ENCODE peak calls at places on chromosome 5, in six cellular contexts. One of them, this sample, is unnamed.
A peak's percentile ranks its signal among the peaks of the same experiment; 100 is the strongest.

GRCh38 chr5:35198096-35198495 is 32.2 kb downstream of the PRLR start:
- DNase-seq in SK-N-DZ: no peak
- DNase-seq in iris pigment epithelial cell: peak; percentile 58
- DNase-seq in GM04504: peak; percentile 35
- DNase-seq in central memory CD4-positive, alpha-beta T cell: no peak
- DNase-seq in heart right ventricle: no peak
- DNase-seq in this sample: peak; percentile 41

GRCh38 chr5:3010301-3010952 is 258.9 kb upstream of the IRX2 start:
- DNase-seq in SK-N-DZ: no peak
- DNase-seq in iris pigment epithelial cell: no peak
- DNase-seq in GM04504: no peak
- DNase-seq in heart right ventricle: no peak
- DNase-seq in central memory CD4-positive, alpha-beta T cell: no peak
- DNase-seq in this sample: no peak

GRCh38 chr5:29896651-29897050 is 1296.8 kb upstream of the CDH6 start:
- DNase-seq in central memory CD4-positive, alpha-beta T cell: no peak
- DNase-seq in iris pigment epithelial cell: no peak
- DNase-seq in SK-N-DZ: no peak
- DNase-seq in GM04504: no peak
- DNase-seq in heart right ventricle: no peak
- DNase-seq in this sample: no peak

GRCh38 chr5:128613111-128613510 is 75.1 kb upstream of the FBN2 start:
- DNase-seq in central memory CD4-positive, alpha-beta T cell: no peak
- DNase-seq in iris pigment epithelial cell: no peak
- DNase-seq in GM04504: no peak
- DNase-seq in SK-N-DZ: no peak
- DNase-seq in heart right ventricle: no peak
- DNase-seq in this sample: no peak

GRCh38 chr5:177403194-177403825 is 2.8 kb upstream of the PFN3 start:
- DNase-seq in GM04504: no peak
- DNase-seq in central memory CD4-positive, alpha-beta T cell: peak; percentile 60
- DNase-seq in iris pigment epithelial cell: peak; percentile 35
- DNase-seq in heart right ventricle: no peak
- DNase-seq in SK-N-DZ: peak; percentile 48
- DNase-seq in this sample: no peak

GRCh38 chr5:56481147-56481997 is 248.2 kb upstream of the ANKRD55 start:
- DNase-seq in SK-N-DZ: no peak
- DNase-seq in GM04504: no peak
- DNase-seq in iris pigment epithelial cell: peak; percentile 27
- DNase-seq in central memory CD4-positive, alpha-beta T cell: peak; percentile 43
- DNase-seq in heart right ventricle: peak; percentile 80
- DNase-seq in this sample: no peak

GRCh38 chr5:160837211-160837610 is 14.8 kb downstream of the ATP10B start:
- DNase-seq in SK-N-DZ: no peak
- DNase-seq in GM04504: no peak
- DNase-seq in heart right ventricle: no peak
- DNase-seq in iris pigment epithelial cell: no peak
- DNase-seq in central memory CD4-positive, alpha-beta T cell: no peak
- DNase-seq in this sample: no peak

GRCh38 chr5:135827965-135828792 is 6.3 kb upstream of the SLC25A48 start:
- DNase-seq in central memory CD4-positive, alpha-beta T cell: no peak
- DNase-seq in SK-N-DZ: no peak
- DNase-seq in heart right ventricle: no peak
- DNase-seq in GM04504: no peak
- DNase-seq in iris pigment epithelial cell: no peak
- DNase-seq in this sample: no peak

GRCh38 chr5:170403675-170404074 is 14.5 kb upstream of the KCNMB1 start:
- DNase-seq in central memory CD4-positive, alpha-beta T cell: no peak
- DNase-seq in heart right ventricle: no peak
- DNase-seq in GM04504: no peak
- DNase-seq in iris pigment epithelial cell: no peak
- DNase-seq in SK-N-DZ: no peak
- DNase-seq in this sample: no peak

GRCh38 chr5:154190652-154191304 is at the start of gene GALNT10:
- DNase-seq in SK-N-DZ: peak; percentile 37
- DNase-seq in heart right ventricle: peak; percentile 55
- DNase-seq in central memory CD4-positive, alpha-beta T cell: peak; percentile 74
- DNase-seq in GM04504: no peak
- DNase-seq in iris pigment epithelial cell: peak; percentile 71
- DNase-seq in this sample: no peak

GRCh38 chr5:149651686-149652085 is 70.4 kb downstream of the ARHGEF37 start:
- DNase-seq in GM04504: no peak
- DNase-seq in iris pigment epithelial cell: no peak
- DNase-seq in central memory CD4-positive, alpha-beta T cell: no peak
- DNase-seq in heart right ventricle: no peak
- DNase-seq in SK-N-DZ: peak; percentile 36
- DNase-seq in this sample: no peak

GRCh38 chr5:146825033-146825432 is 53.5 kb downstream of the PPP2R2B start:
- DNase-seq in GM04504: peak; percentile 3
- DNase-seq in SK-N-DZ: peak; percentile 61
- DNase-seq in heart right ventricle: peak; percentile 21
- DNase-seq in iris pigment epithelial cell: peak; percentile 51
- DNase-seq in central memory CD4-positive, alpha-beta T cell: no peak
- DNase-seq in this sample: no peak

GRCh38 chr5:58961631-58962280 is 378.9 kb downstream of the RAB3C start:
- DNase-seq in GM04504: no peak
- DNase-seq in central memory CD4-positive, alpha-beta T cell: no peak
- DNase-seq in SK-N-DZ: no peak
- DNase-seq in heart right ventricle: no peak
- DNase-seq in iris pigment epithelial cell: no peak
- DNase-seq in this sample: no peak

GRCh38 chr5:146331257-146331822 is 7.3 kb upstream of the POU4F3 start:
- DNase-seq in SK-N-DZ: no peak
- DNase-seq in GM04504: no peak
- DNase-seq in heart right ventricle: no peak
- DNase-seq in iris pigment epithelial cell: no peak
- DNase-seq in central memory CD4-positive, alpha-beta T cell: no peak
- DNase-seq in this sample: no peak

GRCh38 chr5:107669543-107670027 is 1.2 kb downstream of the EFNA5 start:
- DNase-seq in iris pigment epithelial cell: peak; percentile 46
- DNase-seq in GM04504: peak; percentile 7
- DNase-seq in central memory CD4-positive, alpha-beta T cell: no peak
- DNase-seq in SK-N-DZ: peak; percentile 48
- DNase-seq in heart right ventricle: peak; percentile 26
- DNase-seq in this sample: no peak

GRCh38 chr5:72467987-72468386 is 39.2 kb downstream of the ZNF366 start:
- DNase-seq in central memory CD4-positive, alpha-beta T cell: no peak
- DNase-seq in heart right ventricle: no peak
- DNase-seq in GM04504: no peak
- DNase-seq in SK-N-DZ: no peak
- DNase-seq in iris pigment epithelial cell: peak; percentile 90
- DNase-seq in this sample: no peak

GRCh38 chr5:152864993-152865392 is 459.9 kb upstream of the NMUR2 start:
- DNase-seq in SK-N-DZ: no peak
- DNase-seq in central memory CD4-positive, alpha-beta T cell: no peak
- DNase-seq in GM04504: no peak
- DNase-seq in iris pigment epithelial cell: no peak
- DNase-seq in heart right ventricle: no peak
- DNase-seq in this sample: no peak

GRCh38 chr5:140633081-140633471 is at the start of gene CD14:
- DNase-seq in SK-N-DZ: peak; percentile 57
- DNase-seq in iris pigment epithelial cell: peak; percentile 33
- DNase-seq in central memory CD4-positive, alpha-beta T cell: no peak
- DNase-seq in GM04504: no peak
- DNase-seq in heart right ventricle: peak; percentile 59
- DNase-seq in this sample: peak; percentile 25

GRCh38 chr5:116406306-116407041 is 168.1 kb downstream of the SEMA6A start:
- DNase-seq in SK-N-DZ: no peak
- DNase-seq in iris pigment epithelial cell: no peak
- DNase-seq in heart right ventricle: no peak
- DNase-seq in central memory CD4-positive, alpha-beta T cell: no peak
- DNase-seq in GM04504: no peak
- DNase-seq in this sample: no peak

GRCh38 chr5:83683836-83684235 is 36.8 kb downstream of the HAPLN1 start:
- DNase-seq in SK-N-DZ: no peak
- DNase-seq in heart right ventricle: no peak
- DNase-seq in central memory CD4-positive, alpha-beta T cell: no peak
- DNase-seq in GM04504: no peak
- DNase-seq in iris pigment epithelial cell: no peak
- DNase-seq in this sample: no peak

GRCh38 chr5:72300590-72301339 is 19.3 kb downstream of the MRPS27 start:
- DNase-seq in GM04504: no peak
- DNase-seq in central memory CD4-positive, alpha-beta T cell: no peak
- DNase-seq in SK-N-DZ: no peak
- DNase-seq in iris pigment epithelial cell: no peak
- DNase-seq in heart right ventricle: no peak
- DNase-seq in this sample: no peak

GRCh38 chr5:121055586-121055985 is 591.5 kb downstream of the PRR16 start:
- DNase-seq in GM04504: no peak
- DNase-seq in SK-N-DZ: no peak
- DNase-seq in iris pigment epithelial cell: no peak
- DNase-seq in heart right ventricle: no peak
- DNase-seq in central memory CD4-positive, alpha-beta T cell: no peak
- DNase-seq in this sample: no peak

GRCh38 chr5:14210729-14211128 is 67.6 kb downstream of the TRIO start:
- DNase-seq in GM04504: no peak
- DNase-seq in iris pigment epithelial cell: no peak
- DNase-seq in SK-N-DZ: no peak
- DNase-seq in heart right ventricle: no peak
- DNase-seq in central memory CD4-positive, alpha-beta T cell: no peak
- DNase-seq in this sample: no peak

GRCh38 chr5:15501057-15501791 is 1.2 kb downstream of the FBXL7 start:
- DNase-seq in GM04504: no peak
- DNase-seq in SK-N-DZ: peak; percentile 60
- DNase-seq in central memory CD4-positive, alpha-beta T cell: no peak
- DNase-seq in heart right ventricle: peak; percentile 68
- DNase-seq in iris pigment epithelial cell: peak; percentile 88
- DNase-seq in this sample: no peak

GRCh38 chr5:126443374-126443851 is 20.2 kb downstream of the GRAMD2B start:
- DNase-seq in GM04504: no peak
- DNase-seq in heart right ventricle: no peak
- DNase-seq in iris pigment epithelial cell: no peak
- DNase-seq in SK-N-DZ: no peak
- DNase-seq in central memory CD4-positive, alpha-beta T cell: no peak
- DNase-seq in this sample: no peak

GRCh38 chr5:10676224-10676623 is 84.8 kb downstream of the DAP start:
- DNase-seq in central memory CD4-positive, alpha-beta T cell: no peak
- DNase-seq in SK-N-DZ: peak; percentile 75
- DNase-seq in iris pigment epithelial cell: no peak
- DNase-seq in heart right ventricle: no peak
- DNase-seq in GM04504: no peak
- DNase-seq in this sample: no peak

GRCh38 chr5:101678494-101679193 is 617.4 kb downstream of the SLCO4C1 start:
- DNase-seq in GM04504: peak; percentile 21
- DNase-seq in SK-N-DZ: peak; percentile 79
- DNase-seq in heart right ventricle: peak; percentile 22
- DNase-seq in central memory CD4-positive, alpha-beta T cell: peak; percentile 3
- DNase-seq in iris pigment epithelial cell: peak; percentile 38
- DNase-seq in this sample: no peak

GRCh38 chr5:18305288-18305899 is 671.1 kb downstream of the TAF11L14 start:
- DNase-seq in iris pigment epithelial cell: peak; percentile 52
- DNase-seq in GM04504: no peak
- DNase-seq in heart right ventricle: no peak
- DNase-seq in central memory CD4-positive, alpha-beta T cell: no peak
- DNase-seq in SK-N-DZ: peak; percentile 59
- DNase-seq in this sample: no peak

GRCh38 chr5:32329395-32329834 is 16.7 kb upstream of the MTMR12 start:
- DNase-seq in iris pigment epithelial cell: peak; percentile 74
- DNase-seq in central memory CD4-positive, alpha-beta T cell: peak; percentile 37
- DNase-seq in heart right ventricle: peak; percentile 64
- DNase-seq in GM04504: no peak
- DNase-seq in SK-N-DZ: peak; percentile 67
- DNase-seq in this sample: no peak

GRCh38 chr5:143435207-143435657 is 31.7 kb upstream of the NR3C1 start:
- DNase-seq in GM04504: no peak
- DNase-seq in SK-N-DZ: no peak
- DNase-seq in heart right ventricle: peak; percentile 22
- DNase-seq in iris pigment epithelial cell: peak; percentile 48
- DNase-seq in central memory CD4-positive, alpha-beta T cell: peak; percentile 58
- DNase-seq in this sample: no peak

GRCh38 chr5:72282878-72283277 is 37.2 kb downstream of the MRPS27 start:
- DNase-seq in heart right ventricle: no peak
- DNase-seq in central memory CD4-positive, alpha-beta T cell: no peak
- DNase-seq in GM04504: no peak
- DNase-seq in SK-N-DZ: peak; percentile 52
- DNase-seq in iris pigment epithelial cell: peak; percentile 81
- DNase-seq in this sample: no peak

GRCh38 chr5:150672237-150672883 is 11.3 kb downstream of the MYOZ3 start:
- DNase-seq in iris pigment epithelial cell: no peak
- DNase-seq in heart right ventricle: peak; percentile 59
- DNase-seq in SK-N-DZ: no peak
- DNase-seq in central memory CD4-positive, alpha-beta T cell: peak; percentile 13
- DNase-seq in GM04504: no peak
- DNase-seq in this sample: no peak

GRCh38 chr5:114358329-114358728 is 3.5 kb upstream of the KCNN2 start:
- DNase-seq in SK-N-DZ: peak; percentile 16
- DNase-seq in GM04504: no peak
- DNase-seq in heart right ventricle: no peak
- DNase-seq in central memory CD4-positive, alpha-beta T cell: no peak
- DNase-seq in iris pigment epithelial cell: no peak
- DNase-seq in this sample: no peak

GRCh38 chr5:137366526-137366925 is 132.6 kb downstream of the SPOCK1 start:
- DNase-seq in SK-N-DZ: no peak
- DNase-seq in central memory CD4-positive, alpha-beta T cell: no peak
- DNase-seq in iris pigment epithelial cell: no peak
- DNase-seq in heart right ventricle: no peak
- DNase-seq in GM04504: no peak
- DNase-seq in this sample: no peak

GRCh38 chr5:87081511-87082372 is 185.9 kb upstream of the RASA1 start:
- DNase-seq in heart right ventricle: no peak
- DNase-seq in iris pigment epithelial cell: no peak
- DNase-seq in SK-N-DZ: no peak
- DNase-seq in GM04504: no peak
- DNase-seq in central memory CD4-positive, alpha-beta T cell: peak; percentile 41
- DNase-seq in this sample: no peak

GRCh38 chr5:173643964-173644363 is 27.5 kb upstream of the BOD1 start:
- DNase-seq in central memory CD4-positive, alpha-beta T cell: no peak
- DNase-seq in SK-N-DZ: peak; percentile 85
- DNase-seq in GM04504: no peak
- DNase-seq in iris pigment epithelial cell: no peak
- DNase-seq in heart right ventricle: no peak
- DNase-seq in this sample: no peak

GRCh38 chr5:139275536-139276297 is 17.8 kb upstream of the MATR3 start:
- DNase-seq in heart right ventricle: no peak
- DNase-seq in iris pigment epithelial cell: no peak
- DNase-seq in central memory CD4-positive, alpha-beta T cell: no peak
- DNase-seq in SK-N-DZ: no peak
- DNase-seq in GM04504: no peak
- DNase-seq in this sample: no peak

GRCh38 chr5:4511996-4512656 is 628.0 kb upstream of the ADAMTS16 start:
- DNase-seq in heart right ventricle: peak; percentile 7
- DNase-seq in iris pigment epithelial cell: no peak
- DNase-seq in SK-N-DZ: peak; percentile 8
- DNase-seq in GM04504: no peak
- DNase-seq in central memory CD4-positive, alpha-beta T cell: no peak
- DNase-seq in this sample: no peak

GRCh38 chr5:81971086-81971693 is 633 bp upstream of the ATG10 start:
- DNase-seq in heart right ventricle: no peak
- DNase-seq in SK-N-DZ: peak; percentile 26
- DNase-seq in central memory CD4-positive, alpha-beta T cell: peak; percentile 68
- DNase-seq in GM04504: no peak
- DNase-seq in iris pigment epithelial cell: peak; percentile 24
- DNase-seq in this sample: no peak

GRCh38 chr5:156042726-156043125 is 284.2 kb upstream of the SGCD start:
- DNase-seq in central memory CD4-positive, alpha-beta T cell: no peak
- DNase-seq in iris pigment epithelial cell: no peak
- DNase-seq in heart right ventricle: no peak
- DNase-seq in GM04504: no peak
- DNase-seq in SK-N-DZ: no peak
- DNase-seq in this sample: no peak